ENCODE peak calls at places on chromosomes 5 and 9, in four cellular contexts. F, K, E and X are unnamed samples.

GRCh38 chr5:142327111-142327842 is 2.5 kb upstream of the SPRY4 start:
- DNase-seq in F (no peak), K (no peak), E (no peak), X (no peak)

GRCh38 chr9:468766-469496 is 254.3 kb downstream of the DOCK8 start:
- DNase-seq in F (no peak), K (no peak), E (no peak), X (peak)

GRCh38 chr5:15834596-15835245 is 334.7 kb downstream of the FBXL7 start:
- DNase-seq in F (no peak), K (no peak), E (no peak), X (no peak)

GRCh38 chr9:24712190-24712589 is 166.5 kb upstream of the IZUMO3 start:
- DNase-seq in F (no peak), K (no peak), E (no peak), X (no peak)

GRCh38 chr5:101942321-101942882 is 353.7 kb downstream of the SLCO4C1 start:
- DNase-seq in F (peak), K (no peak), E (peak), X (no peak)

GRCh38 chr5:57166250-57166649 is 7.6 kb upstream of the GPBP1 start:
- DNase-seq in F (no peak), K (no peak), E (no peak), X (no peak)

GRCh38 chr9:83013867-83014605 is 48.9 kb downstream of the RASEF start:
- DNase-seq in F (no peak), K (no peak), E (no peak), X (no peak)

GRCh38 chr9:135903358-135903656 is 4.0 kb downstream of the CAMSAP1 start:
- DNase-seq in F (no peak), K (no peak), E (no peak), X (no peak)

GRCh38 chr9:2477755-2478154 is 143.8 kb upstream of the VLDLR start:
- DNase-seq in F (no peak), K (no peak), E (peak), X (no peak)

GRCh38 chr5:139251281-139251687 is 42.3 kb upstream of the MATR3 start:
- DNase-seq in F (no peak), K (peak), E (no peak), X (peak)

GRCh38 chr9:132055756-132056155 is 23.9 kb downstream of the MED27 start:
- DNase-seq in F (no peak), K (no peak), E (no peak), X (no peak)

GRCh38 chr5:172502410-172502809 is 48.1 kb upstream of the SH3PXD2B start:
- DNase-seq in F (no peak), K (no peak), E (no peak), X (no peak)

GRCh38 chr9:124359841-124360240 is 55.4 kb downstream of the PSMB7 start:
- DNase-seq in F (no peak), K (no peak), E (no peak), X (no peak)

GRCh38 chr9:20476912-20477311 is 145.4 kb downstream of the MLLT3 start:
- DNase-seq in F (no peak), K (no peak), E (peak), X (no peak)

GRCh38 chr9:84322830-84323229 is 17.7 kb downstream of the SLC28A3 start:
- DNase-seq in F (no peak), K (no peak), E (no peak), X (no peak)

GRCh38 chr5:56984445-56984844 is 32.5 kb upstream of the MIER3 start:
- DNase-seq in F (no peak), K (no peak), E (no peak), X (no peak)

GRCh38 chr5:14872070-14872989 is 752 bp upstream of the ANKH start:
- DNase-seq in F (peak), K (peak), E (peak), X (no peak)

GRCh38 chr9:19748278-19749126 is 40.3 kb downstream of the SLC24A2 start:
- DNase-seq in F (no peak), K (peak), E (no peak), X (no peak)

GRCh38 chr5:78778538-78778937 is 130.0 kb upstream of the LHFPL2 start:
- DNase-seq in F (no peak), K (no peak), E (no peak), X (no peak)

GRCh38 chr5:80182802-80183645 is 72.8 kb downstream of the SERINC5 start:
- DNase-seq in F (peak), K (no peak), E (no peak), X (no peak)

GRCh38 chr9:79682076-79682736 is 110.4 kb downstream of the TLE4 start:
- DNase-seq in F (no peak), K (no peak), E (peak), X (no peak)

GRCh38 chr5:99104538-99105132 is 175.8 kb upstream of the CHD1 start:
- DNase-seq in F (no peak), K (peak), E (peak), X (no peak)

GRCh38 chr9:129007035-129007765 is 20.9 kb downstream of the SH3GLB2 start:
- DNase-seq in F (no peak), K (no peak), E (no peak), X (no peak)

GRCh38 chr5:23352437-23352836 is 155.0 kb upstream of the PRDM9 start:
- DNase-seq in F (peak), K (no peak), E (peak), X (no peak)

GRCh38 chr9:33469891-33470290 is 3.8 kb downstream of the NOL6 start:
- DNase-seq in F (no peak), K (peak), E (no peak), X (no peak)

GRCh38 chr9:18673179-18673578 is 199.2 kb downstream of the ADAMTSL1 start:
- DNase-seq in F (no peak), K (no peak), E (no peak), X (no peak)

GRCh38 chr9:18675973-18676372 is 202.0 kb downstream of the ADAMTSL1 start:
- DNase-seq in F (no peak), K (no peak), E (no peak), X (no peak)

GRCh38 chr9:18675345-18675744 is 201.4 kb downstream of the ADAMTSL1 start:
- DNase-seq in F (no peak), K (no peak), E (no peak), X (no peak)

GRCh38 chr9:18678846-18679245 is 204.9 kb downstream of the ADAMTSL1 start:
- DNase-seq in F (no peak), K (no peak), E (no peak), X (no peak)

GRCh38 chr9:18676501-18676900 is 202.5 kb downstream of the ADAMTSL1 start:
- DNase-seq in F (no peak), K (no peak), E (no peak), X (no peak)
- TF ChIP-seq ATF2 in F (no peak), K (no peak), E (no peak), X (no peak)

GRCh38 chr9:81375461-81376100 is 313.8 kb downstream of the TLE1 start:
- DNase-seq in F (no peak), K (no peak), E (no peak), X (no peak)

GRCh38 chr9:81372628-81373191 is 316.6 kb downstream of the TLE1 start:
- DNase-seq in F (no peak), K (no peak), E (no peak), X (no peak)

GRCh38 chr9:81373294-81373693 is 316.1 kb downstream of the TLE1 start:
- DNase-seq in F (no peak), K (no peak), E (no peak), X (no peak)

GRCh38 chr9:81374459-81374858 is 314.9 kb downstream of the TLE1 start:
- DNase-seq in F (no peak), K (no peak), E (no peak), X (no peak)

DNA sequence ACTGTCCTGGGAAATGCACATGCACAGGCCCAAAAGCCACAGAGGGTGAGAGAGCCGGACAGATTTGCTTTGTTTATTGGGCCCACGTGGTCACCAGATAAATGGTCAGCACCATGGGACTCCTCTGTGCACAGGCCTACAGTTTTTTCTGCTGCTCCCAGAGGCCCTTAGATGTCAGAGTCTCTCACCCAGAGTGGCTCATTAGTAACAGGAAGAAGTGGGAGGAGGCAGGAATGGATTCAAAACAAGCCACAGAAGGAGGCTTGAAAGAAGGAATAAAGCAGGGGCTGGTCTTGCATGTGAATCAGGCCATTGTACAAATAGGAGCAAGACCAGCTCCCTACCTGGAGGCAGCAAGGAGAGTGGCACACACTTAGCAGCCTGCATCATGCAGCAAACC is 314.5 kb downstream of the TLE1 start:
- DNase-seq in F (no peak), K (no peak), E (no peak), X (no peak)
- TF ChIP-seq SP1 in F (no peak), K (no peak), E (no peak), X (no peak)

GRCh38 chr5:37777472-37778135 is 62.2 kb downstream of the GDNF start:
- DNase-seq in F (no peak), K (no peak), E (no peak), X (no peak)
- TF ChIP-seq ATF2 in F (no peak), K (no peak), E (no peak), X (no peak)

GRCh38 chr5:84272776-84273516 is 111.7 kb downstream of the EDIL3 start:
- DNase-seq in F (no peak), K (no peak), E (no peak), X (no peak)
- TF ChIP-seq SP1 in F (no peak), K (no peak), E (no peak), X (no peak)

GRCh38 chr5:66828551-66829421 is 232.6 kb downstream of the MAST4 start:
- DNase-seq in F (peak), K (no peak), E (peak), X (no peak)
- TF ChIP-seq ATF2 in F (no peak), K (no peak), E (no peak), X (no peak)

DNA sequence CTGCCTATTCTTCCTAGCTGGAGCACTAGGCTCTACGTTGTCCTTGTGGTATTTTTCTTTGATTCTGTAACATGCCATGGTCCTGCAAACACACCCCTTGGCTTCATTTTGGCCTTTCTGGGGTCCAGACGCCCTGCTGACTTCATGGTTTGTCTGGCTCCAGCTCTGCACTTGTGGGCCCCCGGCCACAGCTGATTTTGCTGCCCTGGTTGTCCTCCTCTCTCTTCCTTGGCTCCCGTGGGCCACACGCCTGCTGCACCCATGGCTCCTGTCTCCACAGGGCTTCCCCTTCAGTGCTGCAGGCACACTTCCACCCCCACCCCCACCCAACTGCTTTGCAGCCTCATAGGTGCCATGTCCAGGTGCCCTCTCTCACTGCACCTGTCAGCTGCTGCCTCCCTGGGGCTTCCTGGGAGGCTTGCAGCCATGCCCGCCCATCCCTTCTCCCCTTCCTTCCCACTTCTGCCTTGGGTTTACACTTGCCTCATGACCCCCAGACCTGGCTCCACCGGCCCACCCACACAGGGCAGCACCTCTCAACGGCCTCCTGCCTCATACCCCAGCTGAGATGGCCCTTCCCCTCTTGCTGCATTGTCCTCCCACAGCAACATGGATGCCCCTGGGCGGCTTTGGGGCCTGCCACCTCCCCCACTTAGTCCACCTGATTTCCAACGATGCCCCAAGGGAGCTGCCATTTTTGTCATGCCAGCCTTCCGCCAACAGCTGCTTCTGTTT is 25.6 kb downstream of the SLC6A3 start:
- DNase-seq in F (peak), K (no peak), E (no peak), X (no peak)
- TF ChIP-seq SP1 in F (no peak), K (no peak), E (no peak), X (no peak)

GRCh38 chr5:73540192-73540591 is 25.2 kb downstream of the ANKRA2 start:
- DNase-seq in F (no peak), K (no peak), E (peak), X (no peak)
- TF ChIP-seq ATF2 in F (no peak), K (no peak), E (no peak), X (no peak)